ENCODE peak calls at places on chromosomes 5 and 9, in four cellular contexts. E is WTC11, Y is cardiac muscle cell, V is lower leg skin. Q is an unnamed sample.

GRCh38 chr5:131991593-131992324 is 19.7 kb downstream of the ACSL6 start:
- DNase-seq in V (no peak), E (no peak), Y (no peak), Q (no peak)

GRCh38 chr5:117414926-117415325 is 840.3 kb upstream of the SEMA6A start:
- DNase-seq in V (no peak), Y (no peak), E (no peak), Q (no peak)

GRCh38 chr5:6843821-6844220 is 130.6 kb downstream of the TENT4A start:
- DNase-seq in E (no peak), V (no peak), Y (no peak), Q (no peak)

GRCh38 chr5:179361204-179361603 is 15.9 kb upstream of the ADAMTS2 start:
- DNase-seq in E (no peak), V (no peak), Y (no peak), Q (no peak)

GRCh38 chr9:72333758-72334157 is 31.2 kb downstream of the ZFAND5 start:
- DNase-seq in V (no peak), Y (no peak), E (peak), Q (no peak)

GRCh38 chr9:133945314-133945975 is 46.7 kb downstream of the VAV2 start:
- DNase-seq in E (peak), Y (no peak), V (no peak), Q (no peak)

GRCh38 chr5:3010953-3011763 is 259.7 kb upstream of the IRX2 start:
- DNase-seq in Y (no peak), E (no peak), V (no peak), Q (no peak)

GRCh38 chr5:147455321-147455720 is 54.5 kb downstream of the DPYSL3 start:
- DNase-seq in Y (no peak), E (no peak), V (peak), Q (peak)

GRCh38 chr9:114409103-114409780 is 21.5 kb upstream of the AKNA start:
- DNase-seq in V (no peak), E (no peak), Y (no peak), Q (no peak)

GRCh38 chr5:110951373-110951791 is 120.1 kb upstream of the TSLP start:
- DNase-seq in V (no peak), Y (no peak), E (no peak), Q (no peak)

GRCh38 chr5:132662925-132663770 is 5.2 kb downstream of the IL13 start:
- DNase-seq in V (no peak), E (no peak), Y (no peak), Q (peak)

GRCh38 chr9:111752455-111752854 is 42.3 kb downstream of the SHOC1 start:
- DNase-seq in E (no peak), V (no peak), Y (no peak), Q (no peak)

GRCh38 chr5:77973253-77973609 is 197.1 kb upstream of the TBCA start:
- DNase-seq in E (peak), Y (peak), V (no peak), Q (no peak)

GRCh38 chr9:79670269-79670961 is 98.7 kb downstream of the TLE4 start:
- DNase-seq in E (no peak), V (no peak), Y (no peak), Q (no peak)

GRCh38 chr9:79671558-79671957 is 99.8 kb downstream of the TLE4 start:
- DNase-seq in V (no peak), E (no peak), Y (no peak), Q (peak)

GRCh38 chr9:79673614-79674013 is 101.8 kb downstream of the TLE4 start:
- DNase-seq in Y (no peak), E (no peak), V (no peak), Q (no peak)

GRCh38 chr9:79672891-79673290 is 101.1 kb downstream of the TLE4 start:
- DNase-seq in V (no peak), Y (no peak), E (no peak), Q (no peak)

GRCh38 chr9:79672236-79672635 is 100.5 kb downstream of the TLE4 start:
- DNase-seq in E (no peak), V (no peak), Y (no peak), Q (no peak)
- TF ChIP-seq CTCF in E (no peak), V (no peak), Y (no peak), Q (no peak)

DNA sequence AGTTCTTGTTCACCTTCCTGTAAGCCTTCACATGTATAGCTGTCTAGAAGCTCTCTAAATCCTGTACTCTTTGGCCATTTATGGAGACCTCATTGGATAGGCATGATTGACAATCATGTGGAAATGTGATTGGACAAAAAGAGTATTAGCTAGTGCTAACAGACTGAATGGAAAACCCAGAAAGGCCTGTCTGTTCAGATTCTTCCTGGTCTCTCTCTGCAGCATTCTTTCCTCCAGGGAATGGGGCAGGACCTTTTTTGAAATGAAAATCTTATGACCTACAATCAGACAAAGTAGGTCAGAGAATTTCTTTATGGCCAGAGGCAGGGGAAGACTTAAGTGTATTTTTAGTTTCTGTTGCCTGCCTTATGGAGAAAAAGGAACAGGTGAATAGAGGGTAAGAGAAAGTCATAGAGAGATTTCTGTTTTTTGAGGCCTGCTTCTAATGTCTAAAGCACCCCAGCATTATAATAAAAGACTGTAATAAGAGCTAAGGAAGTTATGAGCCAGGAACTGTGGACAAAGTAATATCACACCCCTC is 152.4 kb upstream of the CCDC152 start:
- DNase-seq in E (no peak), V (no peak), Y (no peak), Q (no peak)
- TF ChIP-seq CTCF in E (no peak), V (no peak), Y (no peak), Q (no peak)

GRCh38 chr5:169826618-169827017 is 153.7 kb downstream of the INSYN2B start:
- DNase-seq in E (peak), Y (no peak), V (no peak), Q (peak)
- TF ChIP-seq CTCF in E (no peak), Y (peak), V (no peak), Q (peak)

DNA sequence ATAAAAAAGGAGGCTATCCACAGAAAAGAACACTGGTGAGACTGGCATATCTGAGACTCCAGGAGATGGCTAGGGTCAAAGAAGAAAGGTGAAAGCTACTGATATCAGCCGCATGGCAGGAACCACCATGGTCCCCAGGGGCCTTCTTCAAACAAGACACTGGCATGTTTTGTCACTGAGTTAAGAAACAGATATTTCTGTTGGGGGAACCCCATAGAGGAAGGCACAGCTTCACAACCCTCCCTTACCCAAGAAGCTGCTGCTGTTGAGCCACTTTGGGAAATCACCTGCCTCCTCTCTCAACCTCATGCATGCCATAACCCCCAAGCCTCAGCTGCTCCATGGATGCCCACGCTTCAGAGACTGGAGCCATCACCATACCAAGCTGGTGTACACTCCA is 13.3 kb upstream of the BTNL3 start:
- DNase-seq in Y (no peak), E (no peak), V (no peak), Q (no peak)
- TF ChIP-seq CTCF in Y (no peak), E (no peak), V (no peak), Q (no peak)

DNA sequence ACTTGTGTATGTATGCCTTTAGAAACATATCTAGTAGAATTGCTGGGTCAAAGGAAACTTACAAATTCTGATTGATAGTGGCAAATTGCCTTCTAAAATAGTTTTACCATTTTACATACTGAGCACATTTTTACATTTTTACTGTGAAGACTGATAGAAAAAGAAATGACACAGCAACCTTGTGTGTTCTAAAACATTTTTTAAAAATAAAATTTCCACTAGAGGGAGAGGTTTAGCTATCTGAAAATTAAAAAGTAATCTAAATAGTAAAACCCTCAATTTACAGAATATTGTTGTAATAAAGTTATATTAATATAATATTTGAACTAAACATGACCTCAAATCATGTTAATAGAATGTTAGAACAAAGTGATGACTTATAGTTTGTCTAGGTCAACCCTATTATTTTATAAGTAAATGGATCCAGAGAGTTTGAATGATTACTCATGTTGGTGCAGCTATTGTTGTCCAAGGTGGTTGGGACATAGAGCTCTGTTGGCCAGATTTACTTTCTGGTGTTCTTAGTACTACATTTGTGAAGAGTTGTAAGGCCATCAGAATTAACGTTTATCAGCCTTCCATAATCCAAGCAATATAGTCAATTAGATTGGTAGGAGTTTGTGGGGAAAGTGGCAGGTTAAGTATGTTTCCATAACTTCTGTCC is 17.2 kb downstream of the CENPP start:
- DNase-seq in Y (no peak), V (no peak), E (no peak), Q (no peak)
- TF ChIP-seq CTCF in Y (peak), V (no peak), E (no peak), Q (peak)

GRCh38 chr5:58502032-58502431 is 10.8 kb downstream of the GAPT start:
- DNase-seq in V (no peak), E (no peak), Y (peak), Q (no peak)
- TF ChIP-seq CTCF in V (no peak), E (no peak), Y (no peak), Q (no peak)

DNA sequence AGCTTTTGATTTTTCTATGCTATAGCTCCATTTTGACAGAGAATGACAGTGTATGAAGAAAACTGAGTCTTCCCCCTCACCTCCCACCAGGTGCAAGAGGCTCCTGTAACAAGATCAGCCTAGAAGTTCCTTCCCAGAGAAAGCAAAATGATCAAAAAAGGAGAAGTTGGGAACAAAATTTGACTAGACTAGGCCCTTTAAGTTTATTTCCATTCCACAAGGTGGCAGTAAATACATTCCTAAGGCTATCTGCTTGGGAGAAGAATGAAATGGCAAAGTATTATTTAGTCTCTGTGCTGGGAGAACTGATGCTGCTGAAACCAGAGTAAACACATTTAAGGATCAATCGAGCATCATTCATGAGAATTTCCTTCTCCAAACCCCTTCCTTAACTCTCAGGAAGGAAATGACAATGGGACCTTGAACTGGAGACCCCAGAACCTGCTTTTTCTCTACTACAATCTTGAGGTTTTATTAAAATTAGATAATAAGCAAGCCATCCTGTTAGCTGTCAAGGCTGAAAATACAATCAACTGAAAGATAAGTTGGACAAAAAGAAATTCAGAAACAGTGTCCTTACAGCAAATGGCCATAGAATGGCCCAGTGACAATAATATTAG is 133.1 kb upstream of the TUT7 start:
- DNase-seq in V (no peak), E (no peak), Y (peak), Q (peak)
- TF ChIP-seq CTCF in V (no peak), E (peak), Y (peak), Q (peak)